ENCODE peak calls at places on chromosomes 1 and 21, in six cellular contexts. E is H54, C is tibial artery, V is NCI-H1436, A is fibroblast of pulmonary artery, X is NCI-H1930. L is an unnamed sample.

GRCh38 chr1:93659805-93660479 is 21.7 kb downstream of the BCAR3 start:
- DNase-seq in E (no peak), C (peak; percentile 56), V (no peak), A (no peak), X (no peak), L (no peak)

GRCh38 chr1:61852693-61853060 is 110.4 kb downstream of the PATJ start:
- DNase-seq in E (no peak), C (no peak), V (peak; percentile 10), A (no peak), X (no peak), L (no peak)

GRCh38 chr1:107140703-107141490 is at the start of gene NTNG1:
- DNase-seq in E (peak; percentile 23), C (no peak), V (no peak), A (no peak), X (no peak), L (no peak)

GRCh38 chr1:156407344-156407743 is 38.3 kb downstream of the RHBG start:
- DNase-seq in E (no peak), C (no peak), V (no peak), A (no peak), X (no peak), L (no peak)

GRCh38 chr1:115052454-115053083 is 22.9 kb downstream of the TSHB start:
- DNase-seq in E (no peak), C (peak; percentile 57), V (peak; percentile 42), A (peak; percentile 55), X (peak; percentile 27), L (peak; percentile 14)

GRCh38 chr1:42259059-42259738 is 75.8 kb downstream of the FOXJ3 start:
- DNase-seq in E (no peak), C (peak; percentile 29), V (no peak), A (peak; percentile 59), X (no peak), L (no peak)

GRCh38 chr1:65471901-65472332 is 51.4 kb downstream of the LEPR start:
- DNase-seq in E (no peak), C (no peak), V (no peak), A (no peak), X (no peak), L (no peak)

GRCh38 chr1:183841550-183841949 is 36.6 kb downstream of the RGL1 start:
- DNase-seq in E (no peak), C (no peak), V (no peak), A (no peak), X (no peak), L (no peak)

GRCh38 chr21:35987475-35987874 is 72.9 kb downstream of the SETD4 start:
- DNase-seq in E (no peak), C (no peak), V (no peak), A (no peak), X (no peak), L (no peak)

GRCh38 chr1:1168451-1169411 is 4.9 kb upstream of the TTLL10 start:
- DNase-seq in E (no peak), C (no peak), V (no peak), A (no peak), X (no peak), L (no peak)

GRCh38 chr1:245999697-246000637 is 507.1 kb downstream of the SMYD3 start:
- DNase-seq in E (no peak), C (no peak), V (no peak), A (no peak), X (no peak), L (no peak)

GRCh38 chr1:109759513-109760334 is 4.0 kb downstream of the EPS8L3 start:
- DNase-seq in E (no peak), C (no peak), V (no peak), A (no peak), X (no peak), L (no peak)

GRCh38 chr21:45995686-45996179 is 14.2 kb downstream of the COL6A1 start:
- DNase-seq in E (no peak), C (no peak), V (no peak), A (no peak), X (no peak), L (no peak)

GRCh38 chr21:15763359-15763758 is 33.6 kb downstream of the USP25 start:
- DNase-seq in E (no peak), C (no peak), V (no peak), A (no peak), X (no peak), L (no peak)

GRCh38 chr1:55535724-55536262 is 320.6 kb upstream of the USP24 start:
- DNase-seq in E (no peak), C (no peak), V (no peak), A (no peak), X (no peak), L (no peak)

GRCh38 chr1:46501528-46501927 is 11.9 kb downstream of the DMBX1 start:
- DNase-seq in E (no peak), C (no peak), V (no peak), A (no peak), X (no peak), L (no peak)

GRCh38 chr1:1806890-1807289 is 28.6 kb upstream of the NADK start:
- DNase-seq in E (no peak), C (no peak), V (no peak), A (no peak), X (no peak), L (no peak)

GRCh38 chr1:154863702-154864174 is 6.3 kb downstream of the KCNN3 start:
- DNase-seq in E (peak; percentile 71), C (no peak), V (peak; percentile 24), A (peak; percentile 52), X (no peak), L (no peak)

GRCh38 chr1:24990796-24991195 is 60.7 kb upstream of the RUNX3 start:
- DNase-seq in E (no peak), C (no peak), V (no peak), A (no peak), X (no peak), L (no peak)

GRCh38 chr1:20083178-20083944 is 13.4 kb downstream of the PLA2G5 start:
- DNase-seq in E (no peak), C (no peak), V (no peak), A (no peak), X (no peak), L (no peak)

GRCh38 chr1:33220701-33221384 is 35.4 kb upstream of the ZNF362 start:
- DNase-seq in E (no peak), C (no peak), V (no peak), A (no peak), X (no peak), L (no peak)

GRCh38 chr1:228502522-228502921 is 15.3 kb downstream of the RNF187 start:
- DNase-seq in E (no peak), C (no peak), V (no peak), A (no peak), X (no peak), L (no peak)

GRCh38 chr1:83641206-83641658 is 357.7 kb downstream of the TTLL7 start:
- DNase-seq in E (no peak), C (no peak), V (no peak), A (peak; percentile 39), X (no peak), L (no peak)

L was measured in NK-92 treated with Interleukin-12 subunit alpha and Interleukin-12 subunit beta, amount 100 ng/mL, for 24 hours.